ENCODE peak calls at places on chromosomes 11 and 22, in five cellular contexts. One of them, this sample, is unnamed.

GRCh38 chr11:43913829-43914380 is 28.5 kb upstream of the C11orf96 start:
- DNase-seq in HepG2: no peak
- DNase-seq in GM12878: no peak
- DNase-seq in HCT116: no peak
- DNase-seq in K562: no peak
- DNase-seq in this sample: no peak

GRCh38 chr22:42444060-42444904 is 12.1 kb upstream of the NFAM1 start:
- DNase-seq in K562: peak; percentile 88
- DNase-seq in GM12878: peak; percentile 73
- DNase-seq in HCT116: peak; percentile 67
- DNase-seq in HepG2: peak; percentile 34
- DNase-seq in this sample: peak; percentile 97

GRCh38 chr11:108592591-108593213 is 866 bp downstream of the EXPH5 start:
- DNase-seq in HCT116: no peak
- DNase-seq in GM12878: no peak
- DNase-seq in HepG2: no peak
- DNase-seq in K562: peak; percentile 62
- DNase-seq in this sample: no peak

GRCh38 chr22:29112102-29112501 is 39.3 kb downstream of the KREMEN1 start:
- DNase-seq in GM12878: no peak
- DNase-seq in HepG2: no peak
- DNase-seq in HCT116: no peak
- DNase-seq in K562: no peak
- DNase-seq in this sample: no peak

GRCh38 chr11:7524831-7525230 is 11.0 kb downstream of the PPFIBP2 start:
- DNase-seq in HepG2: no peak
- DNase-seq in K562: no peak
- DNase-seq in HCT116: no peak
- DNase-seq in GM12878: no peak
- DNase-seq in this sample: no peak

GRCh38 chr11:27663294-27663693 is 37.0 kb downstream of the BDNF start:
- DNase-seq in HepG2: no peak
- DNase-seq in GM12878: no peak
- DNase-seq in K562: no peak
- DNase-seq in HCT116: no peak
- DNase-seq in this sample: no peak

GRCh38 chr22:37018815-37019308 is 385 bp downstream of the TST start:
- DNase-seq in HCT116: no peak
- DNase-seq in HepG2: peak; percentile 40
- DNase-seq in GM12878: no peak
- DNase-seq in K562: peak; percentile 38
- DNase-seq in this sample: no peak

GRCh38 chr11:35798983-35799382 is 136.4 kb downstream of the TRIM44 start:
- DNase-seq in GM12878: no peak
- DNase-seq in HCT116: no peak
- DNase-seq in K562: no peak
- DNase-seq in HepG2: no peak
- DNase-seq in this sample: no peak

GRCh38 chr11:57278721-57279095 is 41.7 kb upstream of the APLNR start:
- DNase-seq in GM12878: no peak
- DNase-seq in HepG2: no peak
- DNase-seq in HCT116: no peak
- DNase-seq in K562: peak; percentile 47
- DNase-seq in this sample: no peak

GRCh38 chr11:58829736-58830135 is 14.8 kb downstream of the GLYATL2 start:
- DNase-seq in GM12878: no peak
- DNase-seq in HCT116: no peak
- DNase-seq in HepG2: no peak
- DNase-seq in K562: no peak
- DNase-seq in this sample: no peak

GRCh38 chr22:27488456-27489224 is 312.9 kb downstream of the MN1 start:
- DNase-seq in GM12878: no peak
- DNase-seq in K562: no peak
- DNase-seq in HCT116: no peak
- DNase-seq in HepG2: peak; percentile 23
- DNase-seq in this sample: no peak

GRCh38 chr11:24697722-24698121 is 200.9 kb downstream of the LUZP2 start:
- DNase-seq in HepG2: no peak
- DNase-seq in GM12878: no peak
- DNase-seq in K562: no peak
- DNase-seq in HCT116: no peak
- DNase-seq in this sample: no peak

GRCh38 chr11:118918128-118918685 is 7.5 kb downstream of the BCL9L start:
- DNase-seq in GM12878: no peak
- DNase-seq in HCT116: no peak
- DNase-seq in K562: peak; percentile 85
- DNase-seq in HepG2: peak; percentile 69
- DNase-seq in this sample: no peak

GRCh38 chr11:9851366-9851765 is 187.5 kb downstream of the SWAP70 start:
- DNase-seq in GM12878: no peak
- DNase-seq in HCT116: no peak
- DNase-seq in K562: no peak
- DNase-seq in HepG2: no peak
- DNase-seq in this sample: no peak

GRCh38 chr22:48394787-48395620 is 1432.7 kb downstream of the BRD1 start:
- DNase-seq in HCT116: no peak
- DNase-seq in HepG2: no peak
- DNase-seq in K562: no peak
- DNase-seq in GM12878: no peak
- DNase-seq in this sample: peak; percentile 42

GRCh38 chr11:92269021-92269420 is 44.4 kb downstream of the FAT3 start:
- DNase-seq in GM12878: no peak
- DNase-seq in HCT116: no peak
- DNase-seq in HepG2: peak; percentile 4
- DNase-seq in K562: no peak
- DNase-seq in this sample: no peak

GRCh38 chr11:68343761-68344256 is 31.4 kb downstream of the LRP5 start:
- DNase-seq in GM12878: no peak
- DNase-seq in K562: peak; percentile 22
- DNase-seq in HepG2: peak; percentile 68
- DNase-seq in HCT116: no peak
- DNase-seq in this sample: no peak

GRCh38 chr11:721913-722811 is 16.1 kb downstream of the EPS8L2 start:
- DNase-seq in HCT116: no peak
- DNase-seq in GM12878: no peak
- DNase-seq in K562: peak; percentile 53
- DNase-seq in HepG2: no peak
- DNase-seq in this sample: no peak

GRCh38 chr22:31210830-31211503 is 1.1 kb upstream of the LIMK2 start:
- DNase-seq in HepG2: peak; percentile 93
- DNase-seq in K562: no peak
- DNase-seq in HCT116: no peak
- DNase-seq in GM12878: no peak
- DNase-seq in this sample: no peak

GRCh38 chr22:46661221-46661851 is 41.1 kb downstream of the GRAMD4 start:
- DNase-seq in HCT116: peak; percentile 62
- DNase-seq in K562: no peak
- DNase-seq in HepG2: no peak
- DNase-seq in GM12878: no peak
- DNase-seq in this sample: no peak

GRCh38 chr11:93822359-93822758 is 28.1 kb downstream of the VSTM5 start:
- DNase-seq in HCT116: no peak
- DNase-seq in K562: no peak
- DNase-seq in HepG2: no peak
- DNase-seq in GM12878: no peak
- DNase-seq in this sample: no peak

GRCh38 chr11:93820085-93820710 is 30.2 kb downstream of the VSTM5 start:
- DNase-seq in GM12878: no peak
- DNase-seq in K562: no peak
- DNase-seq in HCT116: no peak
- DNase-seq in HepG2: no peak
- DNase-seq in this sample: no peak

GRCh38 chr11:93823210-93823609 is 27.2 kb downstream of the VSTM5 start:
- DNase-seq in GM12878: no peak
- DNase-seq in HCT116: no peak
- DNase-seq in K562: no peak
- DNase-seq in HepG2: no peak
- DNase-seq in this sample: no peak

GRCh38 chr11:93820847-93821246 is 29.6 kb downstream of the VSTM5 start:
- DNase-seq in HCT116: no peak
- DNase-seq in K562: peak; percentile 24
- DNase-seq in HepG2: no peak
- DNase-seq in GM12878: no peak
- DNase-seq in this sample: no peak

DNA sequence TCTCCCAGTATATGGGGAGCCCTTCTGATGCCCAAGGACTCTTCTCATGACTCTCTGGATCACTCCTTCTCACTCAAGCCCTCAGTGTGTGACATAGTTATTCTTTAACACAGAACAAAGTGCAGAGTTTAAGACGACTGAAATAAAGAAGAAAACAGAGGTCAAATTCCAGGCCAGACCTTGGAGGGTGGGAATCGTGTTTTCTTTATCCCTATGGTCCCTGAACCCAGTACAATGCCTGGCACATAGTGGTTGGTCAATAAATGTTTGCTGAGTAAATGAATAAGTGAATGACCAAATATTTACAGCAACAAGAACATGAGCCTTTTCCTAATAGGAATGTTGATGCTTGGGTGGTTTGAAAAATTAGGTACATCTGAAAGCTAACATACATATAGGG is 28.8 kb downstream of the VSTM5 start:
- DNase-seq in HepG2: peak; percentile 29
- DNase-seq in K562: no peak
- DNase-seq in HCT116: no peak
- DNase-seq in GM12878: no peak
- DNase-seq in this sample: no peak
- TF ChIP-seq ZNF274 in HepG2: no peak
- TF ChIP-seq ZNF274 in K562: no peak
- TF ChIP-seq ZNF274 in HCT116: no peak
- TF ChIP-seq ZNF274 in GM12878: no peak
- TF ChIP-seq ZNF274 in this sample: no peak

GRCh38 chr11:19711911-19712280 is 741 bp upstream of the NAV2 start:
- DNase-seq in K562: no peak
- DNase-seq in HepG2: no peak
- DNase-seq in GM12878: no peak
- DNase-seq in HCT116: no peak
- DNase-seq in this sample: no peak

GRCh38 chr11:19712281-19713220 is at the start of gene NAV2:
- DNase-seq in HepG2: peak; percentile 61
- DNase-seq in HCT116: peak; percentile 66
- DNase-seq in K562: peak; percentile 91
- DNase-seq in GM12878: peak; percentile 20
- DNase-seq in this sample: peak; percentile 92

GRCh38 chr11:19714387-19715363 is 2.0 kb downstream of the NAV2 start:
- DNase-seq in K562: peak; percentile 55
- DNase-seq in HepG2: no peak
- DNase-seq in HCT116: no peak
- DNase-seq in GM12878: no peak
- DNase-seq in this sample: peak; percentile 68

GRCh38 chr11:19714093-19714386 is 1.4 kb downstream of the NAV2 start:
- DNase-seq in GM12878: no peak
- DNase-seq in HepG2: no peak
- DNase-seq in HCT116: no peak
- DNase-seq in K562: no peak
- DNase-seq in this sample: peak; percentile 67

DNA sequence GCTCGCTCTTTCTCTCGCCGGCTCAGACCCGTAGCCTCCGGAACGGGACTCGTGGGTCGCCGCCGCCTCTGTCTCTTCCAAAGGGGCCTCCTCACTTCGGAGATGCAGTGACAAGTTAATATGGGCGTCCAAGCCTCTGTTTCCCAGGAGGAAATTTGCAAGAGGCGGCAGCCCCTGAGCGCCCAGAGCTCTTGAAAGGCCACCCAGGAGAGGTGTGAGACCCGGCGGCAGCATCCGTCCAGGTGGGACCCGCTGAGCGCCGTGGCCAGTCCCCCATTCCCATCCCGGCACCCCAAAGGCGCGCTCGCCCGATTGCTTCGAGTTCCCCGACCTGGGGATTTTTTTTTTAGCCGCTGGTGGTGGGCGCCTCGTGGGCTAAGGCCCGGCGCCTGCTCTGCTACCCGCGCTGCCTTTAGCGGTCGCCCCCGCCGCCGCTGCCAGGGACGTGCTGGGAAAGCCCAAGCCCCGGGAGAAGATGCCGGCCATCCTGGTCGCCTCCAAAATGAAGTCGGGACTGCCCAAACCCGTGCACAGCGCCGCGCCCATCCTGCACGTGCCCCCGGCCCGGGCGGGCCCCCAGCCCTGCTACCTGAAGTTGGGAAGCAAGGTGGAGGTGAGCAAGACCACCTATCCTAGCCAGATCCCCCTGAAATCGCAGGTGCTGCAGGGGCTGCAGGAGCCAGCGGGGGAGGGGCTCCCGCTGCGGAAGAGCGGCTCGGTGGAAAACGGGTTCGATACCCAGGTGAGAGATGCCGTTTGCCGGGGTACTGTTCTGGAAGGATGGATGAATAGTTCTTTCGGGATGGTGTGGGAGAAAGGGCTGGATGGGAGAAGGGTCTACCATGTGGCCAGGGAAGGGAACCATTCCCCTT is 820 bp downstream of the NAV2 start:
- DNase-seq in HepG2: no peak
- DNase-seq in HCT116: no peak
- DNase-seq in GM12878: no peak
- DNase-seq in K562: no peak
- DNase-seq in this sample: peak; percentile 79
- H2AFZ ChIP-seq in HepG2: no peak overlapping the region
- H2AFZ ChIP-seq in HCT116: no peak overlapping the region
- H2AFZ ChIP-seq in GM12878: peak overlapping the region; percentile 69
- H2AFZ ChIP-seq in K562: peak overlapping the region; percentile 79
- H2AFZ ChIP-seq in this sample: peak overlapping the region; percentile 47

GRCh38 chr11:29214833-29215232 is 802.0 kb downstream of the KCNA4 start:
- DNase-seq in K562: no peak
- DNase-seq in HepG2: no peak
- DNase-seq in HCT116: no peak
- DNase-seq in GM12878: no peak
- DNase-seq in this sample: no peak

GRCh38 chr11:29217901-29218300 is 798.9 kb downstream of the KCNA4 start:
- DNase-seq in HCT116: no peak
- DNase-seq in HepG2: no peak
- DNase-seq in GM12878: no peak
- DNase-seq in K562: no peak
- DNase-seq in this sample: no peak
- TF ChIP-seq ZNF274 in HCT116: no peak
- TF ChIP-seq ZNF274 in HepG2: no peak
- TF ChIP-seq ZNF274 in GM12878: no peak
- TF ChIP-seq ZNF274 in K562: no peak
- TF ChIP-seq ZNF274 in this sample: no peak

DNA sequence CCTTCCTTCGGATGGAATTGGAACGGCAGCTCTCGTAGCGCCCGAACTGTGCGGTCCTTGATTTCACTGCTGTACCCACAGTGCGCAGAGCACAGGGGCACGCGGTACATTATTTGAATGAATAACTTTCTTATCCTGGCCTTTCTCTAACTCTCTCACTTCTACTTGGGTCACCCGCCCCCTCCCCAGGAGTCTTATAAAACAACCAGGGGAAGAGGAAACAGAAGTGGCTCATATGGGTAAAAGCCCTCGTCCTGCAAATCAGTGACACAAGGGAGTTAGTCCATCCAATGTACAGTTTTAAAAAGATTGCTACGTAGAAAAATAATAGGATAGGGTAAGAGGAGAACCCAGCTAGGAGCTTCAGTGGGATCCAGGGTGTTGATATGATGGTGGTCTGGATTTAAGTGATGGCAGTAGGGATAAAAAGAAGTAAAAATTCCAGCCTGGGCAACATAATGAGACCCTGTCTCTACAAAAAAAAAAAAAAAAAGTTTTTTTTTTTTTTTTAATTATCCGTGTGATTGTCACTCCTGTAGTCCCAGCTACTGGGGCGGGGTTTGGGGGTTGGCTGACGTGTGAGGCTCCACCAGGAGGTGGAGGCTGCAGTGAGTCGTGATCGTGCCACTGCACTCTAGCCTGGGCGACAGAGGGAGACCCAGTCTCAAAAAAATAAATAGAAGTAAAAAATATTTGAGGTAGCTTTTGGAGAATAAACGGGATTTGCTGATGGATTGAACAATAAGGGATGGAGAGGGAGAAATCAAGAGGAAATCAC is 7.1 kb upstream of the L3MBTL2 start:
- DNase-seq in K562: peak; percentile 48
- DNase-seq in GM12878: no peak
- DNase-seq in HepG2: no peak
- DNase-seq in HCT116: no peak
- DNase-seq in this sample: no peak
- H2AFZ ChIP-seq in K562: peak overlapping the region; percentile 98
- H2AFZ ChIP-seq in GM12878: peak overlapping the region; percentile 97
- H2AFZ ChIP-seq in HepG2: peak overlapping the region; percentile 78
- H2AFZ ChIP-seq in HCT116: peak overlapping the region; percentile 97
- H2AFZ ChIP-seq in this sample: peak overlapping the region; percentile 87

This sample was measured in H1.